ENCODE peak calls at places on chromosomes 5 and 9, in eight cellular contexts. One of them, this sample, is unnamed.

GRCh38 chr5:119340597-119341218 is 15.1 kb upstream of the TNFAIP8 start:
- ATAC-seq in Panc1: no peak
- ATAC-seq in GM23338: no peak
- ATAC-seq in HCT116: no peak
- ATAC-seq in upper lobe of left lung: no peak
- ATAC-seq in K562: peak
- ATAC-seq in GM12878: peak
- ATAC-seq in HepG2: no peak
- ATAC-seq in this sample: no peak

GRCh38 chr5:111580956-111581355 is 68.6 kb upstream of the STARD4 start:
- ATAC-seq in GM23338: no peak
- ATAC-seq in HepG2: no peak
- ATAC-seq in K562: no peak
- ATAC-seq in Panc1: no peak
- ATAC-seq in HCT116: no peak
- ATAC-seq in upper lobe of left lung: no peak
- ATAC-seq in GM12878: no peak
- ATAC-seq in this sample: peak

GRCh38 chr9:97704327-97704677 is 7.2 kb upstream of the XPA start:
- ATAC-seq in K562: no peak
- ATAC-seq in GM23338: no peak
- ATAC-seq in HepG2: no peak
- ATAC-seq in Panc1: no peak
- ATAC-seq in upper lobe of left lung: no peak
- ATAC-seq in HCT116: no peak
- ATAC-seq in GM12878: no peak
- ATAC-seq in this sample: no peak

GRCh38 chr5:142134333-142135010 is 25.9 kb downstream of the NDFIP1 start:
- ATAC-seq in upper lobe of left lung: no peak
- ATAC-seq in HepG2: no peak
- ATAC-seq in GM23338: no peak
- ATAC-seq in GM12878: no peak
- ATAC-seq in K562: no peak
- ATAC-seq in Panc1: no peak
- ATAC-seq in HCT116: no peak
- ATAC-seq in this sample: no peak

GRCh38 chr5:178442361-178443256 is 147.6 kb downstream of the COL23A1 start:
- ATAC-seq in upper lobe of left lung: no peak
- ATAC-seq in GM23338: no peak
- ATAC-seq in GM12878: no peak
- ATAC-seq in Panc1: no peak
- ATAC-seq in K562: no peak
- ATAC-seq in HepG2: no peak
- ATAC-seq in HCT116: no peak
- ATAC-seq in this sample: no peak

GRCh38 chr5:83839788-83840187 is 119.1 kb upstream of the HAPLN1 start:
- ATAC-seq in GM12878: no peak
- ATAC-seq in HCT116: no peak
- ATAC-seq in K562: no peak
- ATAC-seq in Panc1: no peak
- ATAC-seq in upper lobe of left lung: no peak
- ATAC-seq in GM23338: no peak
- ATAC-seq in HepG2: no peak
- ATAC-seq in this sample: no peak

GRCh38 chr9:92952861-92953620 is 5.7 kb downstream of the FGD3 start:
- ATAC-seq in GM12878: no peak
- ATAC-seq in Panc1: no peak
- ATAC-seq in HCT116: no peak
- ATAC-seq in K562: no peak
- ATAC-seq in GM23338: no peak
- ATAC-seq in HepG2: no peak
- ATAC-seq in upper lobe of left lung: peak
- ATAC-seq in this sample: no peak

GRCh38 chr9:129561594-129562281 is 59.2 kb downstream of the C9orf50 start:
- ATAC-seq in HepG2: no peak
- ATAC-seq in K562: no peak
- ATAC-seq in Panc1: no peak
- ATAC-seq in HCT116: no peak
- ATAC-seq in upper lobe of left lung: peak
- ATAC-seq in GM12878: no peak
- ATAC-seq in GM23338: no peak
- ATAC-seq in this sample: peak

GRCh38 chr5:14749579-14750091 is 85.1 kb downstream of the OTULIN start:
- ATAC-seq in HepG2: no peak
- ATAC-seq in upper lobe of left lung: no peak
- ATAC-seq in Panc1: no peak
- ATAC-seq in HCT116: no peak
- ATAC-seq in GM23338: no peak
- ATAC-seq in GM12878: no peak
- ATAC-seq in K562: no peak
- ATAC-seq in this sample: no peak

GRCh38 chr9:27033815-27034403 is 28.4 kb upstream of the LRRC19 start:
- ATAC-seq in upper lobe of left lung: no peak
- ATAC-seq in GM23338: peak
- ATAC-seq in HCT116: peak
- ATAC-seq in GM12878: peak
- ATAC-seq in HepG2: peak
- ATAC-seq in K562: peak
- ATAC-seq in Panc1: no peak
- ATAC-seq in this sample: no peak

GRCh38 chr5:113487411-113487778 is 858 bp downstream of the MCC start:
- ATAC-seq in HCT116: peak
- ATAC-seq in Panc1: peak
- ATAC-seq in GM23338: peak
- ATAC-seq in upper lobe of left lung: no peak
- ATAC-seq in GM12878: no peak
- ATAC-seq in HepG2: peak
- ATAC-seq in K562: no peak
- ATAC-seq in this sample: peak

GRCh38 chr9:97384406-97385262 is 27.3 kb upstream of the TDRD7 start:
- ATAC-seq in GM12878: no peak
- ATAC-seq in HCT116: no peak
- ATAC-seq in K562: no peak
- ATAC-seq in Panc1: no peak
- ATAC-seq in HepG2: no peak
- ATAC-seq in GM23338: no peak
- ATAC-seq in upper lobe of left lung: no peak
- ATAC-seq in this sample: no peak

GRCh38 chr5:158522001-158522400 is 577.7 kb downstream of the EBF1 start:
- ATAC-seq in Panc1: no peak
- ATAC-seq in upper lobe of left lung: no peak
- ATAC-seq in K562: no peak
- ATAC-seq in HepG2: no peak
- ATAC-seq in GM12878: no peak
- ATAC-seq in GM23338: no peak
- ATAC-seq in HCT116: no peak
- ATAC-seq in this sample: peak

GRCh38 chr5:119318256-119318914 is 37.4 kb upstream of the TNFAIP8 start:
- ATAC-seq in HCT116: no peak
- ATAC-seq in HepG2: peak
- ATAC-seq in GM12878: peak
- ATAC-seq in upper lobe of left lung: no peak
- ATAC-seq in GM23338: no peak
- ATAC-seq in K562: no peak
- ATAC-seq in Panc1: no peak
- ATAC-seq in this sample: no peak

GRCh38 chr5:57887851-57888621 is 405.4 kb upstream of the ACTBL2 start:
- ATAC-seq in GM23338: peak
- ATAC-seq in HCT116: peak
- ATAC-seq in K562: peak
- ATAC-seq in upper lobe of left lung: peak
- ATAC-seq in GM12878: peak
- ATAC-seq in Panc1: peak
- ATAC-seq in HepG2: peak
- ATAC-seq in this sample: no peak

GRCh38 chr5:98768160-98769005 is 5.1 kb upstream of the RGMB start:
- ATAC-seq in HCT116: peak
- ATAC-seq in GM23338: peak
- ATAC-seq in upper lobe of left lung: no peak
- ATAC-seq in HepG2: peak
- ATAC-seq in Panc1: peak
- ATAC-seq in K562: peak
- ATAC-seq in GM12878: peak
- ATAC-seq in this sample: no peak

GRCh38 chr9:122200960-122201635 is 27.7 kb downstream of the LHX6 start:
- ATAC-seq in HepG2: no peak
- ATAC-seq in K562: no peak
- ATAC-seq in GM12878: no peak
- ATAC-seq in GM23338: no peak
- ATAC-seq in upper lobe of left lung: no peak
- ATAC-seq in HCT116: no peak
- ATAC-seq in Panc1: no peak
- ATAC-seq in this sample: no peak

GRCh38 chr9:131475111-131475955 is 27.4 kb upstream of the POMT1 start:
- ATAC-seq in upper lobe of left lung: no peak
- ATAC-seq in Panc1: no peak
- ATAC-seq in HepG2: no peak
- ATAC-seq in GM12878: no peak
- ATAC-seq in GM23338: no peak
- ATAC-seq in K562: no peak
- ATAC-seq in HCT116: no peak
- ATAC-seq in this sample: no peak

GRCh38 chr9:133563286-133564213 is 29.0 kb downstream of the ADAMTSL2 start:
- ATAC-seq in Panc1: no peak
- ATAC-seq in GM12878: no peak
- ATAC-seq in HepG2: peak
- ATAC-seq in HCT116: no peak
- ATAC-seq in GM23338: no peak
- ATAC-seq in upper lobe of left lung: peak
- ATAC-seq in K562: peak
- ATAC-seq in this sample: peak

GRCh38 chr9:26954050-26954508 is 2.1 kb upstream of the IFT74 start:
- ATAC-seq in Panc1: no peak
- ATAC-seq in GM23338: no peak
- ATAC-seq in GM12878: peak
- ATAC-seq in upper lobe of left lung: no peak
- ATAC-seq in K562: peak
- ATAC-seq in HCT116: no peak
- ATAC-seq in HepG2: no peak
- ATAC-seq in this sample: no peak

DNA sequence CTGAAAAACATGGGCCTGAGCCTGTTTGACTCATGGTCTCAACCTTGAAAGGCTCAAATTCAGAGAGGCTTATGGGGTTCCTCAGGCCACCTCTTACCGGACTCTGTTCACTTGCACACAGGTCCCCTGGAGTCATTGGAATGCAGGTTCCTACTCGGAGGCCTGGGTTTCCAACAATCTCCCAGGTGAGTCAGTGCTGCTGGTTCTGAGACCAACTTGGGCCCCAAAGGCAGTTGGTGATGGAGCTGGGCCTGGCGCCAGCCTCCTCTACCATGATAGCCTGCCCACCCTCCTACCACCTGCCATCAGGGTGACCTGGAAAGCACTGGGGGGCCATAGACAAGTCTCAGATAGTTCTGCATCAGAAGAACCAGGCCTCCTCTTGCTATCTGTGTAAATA is 188.4 kb downstream of the RGS3 start:
- ATAC-seq in GM12878: no peak
- ATAC-seq in HCT116: no peak
- ATAC-seq in GM23338: no peak
- ATAC-seq in upper lobe of left lung: no peak
- ATAC-seq in HepG2: no peak
- ATAC-seq in Panc1: no peak
- ATAC-seq in K562: no peak
- ATAC-seq in this sample: no peak
- TF ChIP-seq POLR2AphosphoS5 in GM12878: no peak
- TF ChIP-seq POLR2AphosphoS5 in HCT116: no peak
- TF ChIP-seq POLR2AphosphoS5 in GM23338: no peak
- TF ChIP-seq POLR2AphosphoS5 in upper lobe of left lung: no peak
- TF ChIP-seq POLR2AphosphoS5 in HepG2: no peak
- TF ChIP-seq POLR2AphosphoS5 in Panc1: no peak
- TF ChIP-seq POLR2AphosphoS5 in K562: no peak
- TF ChIP-seq POLR2AphosphoS5 in this sample: no peak

GRCh38 chr5:109688647-109688998 is 1.1 kb upstream of the MAN2A1 start:
- ATAC-seq in upper lobe of left lung: no peak
- ATAC-seq in GM23338: no peak
- ATAC-seq in HepG2: no peak
- ATAC-seq in GM12878: peak
- ATAC-seq in HCT116: no peak
- ATAC-seq in K562: no peak
- ATAC-seq in Panc1: no peak
- ATAC-seq in this sample: no peak
- H3K4me3 ChIP-seq in upper lobe of left lung: peak
- H3K4me3 ChIP-seq in GM23338: peak
- H3K4me3 ChIP-seq in HepG2: peak
- H3K4me3 ChIP-seq in GM12878: peak
- H3K4me3 ChIP-seq in HCT116: peak
- H3K4me3 ChIP-seq in K562: peak
- H3K4me3 ChIP-seq in Panc1: peak
- H3K4me3 ChIP-seq in this sample: peak

DNA sequence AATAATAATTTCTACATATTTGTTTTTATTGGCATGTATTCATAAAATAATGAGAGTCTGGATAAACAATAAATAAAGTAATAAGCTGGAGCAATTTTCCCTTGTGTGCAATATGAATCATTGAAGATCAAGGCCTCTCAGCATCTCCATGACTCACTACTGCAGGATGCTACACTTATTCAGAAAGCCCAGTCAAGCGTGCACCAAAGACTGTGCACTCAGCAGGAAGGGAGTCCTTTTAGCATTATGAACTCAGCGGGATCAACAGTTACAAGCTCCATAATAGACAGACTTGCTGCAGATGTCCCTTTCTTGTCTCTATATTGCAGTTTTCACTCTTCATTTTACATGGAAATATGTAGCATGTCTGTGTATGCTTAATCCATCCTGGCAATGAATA is 485.3 kb downstream of the CDH9 start:
- ATAC-seq in GM12878: no peak
- ATAC-seq in GM23338: no peak
- ATAC-seq in HCT116: no peak
- ATAC-seq in Panc1: peak
- ATAC-seq in HepG2: no peak
- ATAC-seq in K562: no peak
- ATAC-seq in upper lobe of left lung: no peak
- ATAC-seq in this sample: no peak
- TF ChIP-seq POLR2AphosphoS5 in GM12878: no peak
- TF ChIP-seq POLR2AphosphoS5 in GM23338: no peak
- TF ChIP-seq POLR2AphosphoS5 in HCT116: no peak
- TF ChIP-seq POLR2AphosphoS5 in Panc1: peak
- TF ChIP-seq POLR2AphosphoS5 in HepG2: no peak
- TF ChIP-seq POLR2AphosphoS5 in K562: no peak
- TF ChIP-seq POLR2AphosphoS5 in upper lobe of left lung: no peak
- TF ChIP-seq POLR2AphosphoS5 in this sample: no peak

GRCh38 chr9:21267806-21268657 is 28.2 kb upstream of the IFNA14 start:
- ATAC-seq in HCT116: no peak
- ATAC-seq in Panc1: no peak
- ATAC-seq in GM12878: peak
- ATAC-seq in GM23338: no peak
- ATAC-seq in K562: no peak
- ATAC-seq in HepG2: no peak
- ATAC-seq in upper lobe of left lung: no peak
- ATAC-seq in this sample: no peak

GRCh38 chr9:21266733-21267132 is 26.9 kb upstream of the IFNA14 start:
- ATAC-seq in GM12878: peak
- ATAC-seq in upper lobe of left lung: no peak
- ATAC-seq in HCT116: no peak
- ATAC-seq in Panc1: no peak
- ATAC-seq in GM23338: no peak
- ATAC-seq in HepG2: no peak
- ATAC-seq in K562: no peak
- ATAC-seq in this sample: no peak

GRCh38 chr9:21265421-21266189 is 25.8 kb upstream of the IFNA14 start:
- ATAC-seq in HCT116: no peak
- ATAC-seq in HepG2: no peak
- ATAC-seq in Panc1: no peak
- ATAC-seq in GM23338: peak
- ATAC-seq in upper lobe of left lung: no peak
- ATAC-seq in K562: no peak
- ATAC-seq in GM12878: peak
- ATAC-seq in this sample: no peak

GRCh38 chr9:21267141-21267540 is 27.3 kb upstream of the IFNA14 start:
- ATAC-seq in GM23338: no peak
- ATAC-seq in HepG2: no peak
- ATAC-seq in Panc1: no peak
- ATAC-seq in upper lobe of left lung: no peak
- ATAC-seq in HCT116: no peak
- ATAC-seq in K562: no peak
- ATAC-seq in GM12878: no peak
- ATAC-seq in this sample: no peak
- H3K4me3 ChIP-seq in GM23338: no peak
- H3K4me3 ChIP-seq in HepG2: no peak
- H3K4me3 ChIP-seq in Panc1: no peak
- H3K4me3 ChIP-seq in upper lobe of left lung: no peak
- H3K4me3 ChIP-seq in HCT116: no peak
- H3K4me3 ChIP-seq in K562: no peak
- H3K4me3 ChIP-seq in GM12878: no peak
- H3K4me3 ChIP-seq in this sample: no peak

This sample was measured in gastroesophageal sphincter.